ENCODE peak calls at places on chromosomes 1 and 21, in seven cellular contexts. U is heart left ventricle, Q is neuronal stem cell, C is choroid plexus epithelial cell, E is foreskin fibroblast, T is fibroblast of mammary gland, J is iPS DF 6.9. L is an unnamed sample.
A peak's percentile ranks its signal among the peaks of the same experiment; 100 is the strongest.

GRCh38 chr1:3904006-3904842 is 4.2 kb upstream of the C1orf174 start:
- DNase-seq in U (peak; percentile 37), E (no peak), Q (no peak), C (no peak), T (no peak), J (no peak), L (no peak)

GRCh38 chr1:33516891-33517550 is 44.6 kb downstream of the ZSCAN20 start:
- DNase-seq in E (no peak), C (no peak), T (no peak), J (no peak), U (no peak), Q (no peak), L (no peak)

GRCh38 chr21:37166733-37167132 is 93.7 kb downstream of the TTC3 start:
- DNase-seq in U (no peak), E (no peak), C (no peak), Q (no peak), J (peak; percentile 31), T (no peak), L (peak; percentile 27)

GRCh38 chr1:185338719-185339622 is 21.9 kb upstream of the IVNS1ABP start:
- DNase-seq in Q (no peak), T (no peak), C (peak; percentile 55), U (peak; percentile 58), E (no peak), J (no peak), L (peak; percentile 91)

GRCh38 chr1:57761628-57762027 is 337.8 kb upstream of the DAB1 start:
- DNase-seq in J (no peak), C (no peak), T (no peak), E (no peak), U (no peak), Q (no peak), L (peak; percentile 15)

GRCh38 chr1:43582162-43582566 is 51.5 kb downstream of the PTPRF start:
- DNase-seq in T (peak; percentile 97), Q (peak; percentile 52), U (no peak), J (no peak), E (peak; percentile 92), C (peak; percentile 95), L (no peak)

GRCh38 chr1:108595510-108595909 is 35.6 kb downstream of the EEIG2 start:
- DNase-seq in Q (no peak), U (no peak), J (no peak), T (peak; percentile 59), C (peak; percentile 52), E (no peak), L (no peak)

GRCh38 chr21:37139154-37139553 is 66.1 kb downstream of the TTC3 start:
- DNase-seq in E (no peak), U (no peak), C (peak; percentile 52), J (no peak), T (no peak), Q (no peak), L (no peak)

GRCh38 chr1:198948895-198949659 is 310.2 kb downstream of the PTPRC start:
- DNase-seq in J (no peak), C (no peak), U (peak; percentile 60), Q (no peak), E (no peak), T (no peak), L (no peak)

GRCh38 chr21:38938343-38938742 is 132.6 kb downstream of the ETS2 start:
- DNase-seq in J (peak; percentile 16), C (peak; percentile 55), Q (peak; percentile 23), T (no peak), U (no peak), E (no peak), L (peak; percentile 89)

GRCh38 chr21:44301961-44302406 is 2.1 kb downstream of the PFKL start:
- DNase-seq in Q (no peak), U (no peak), J (no peak), E (no peak), C (no peak), T (no peak), L (no peak)

GRCh38 chr1:198679535-198680173 is 40.8 kb downstream of the PTPRC start:
- DNase-seq in T (no peak), E (no peak), C (no peak), Q (no peak), J (no peak), U (peak; percentile 54), L (no peak)

GRCh38 chr1:75136158-75136815 is 2.1 kb downstream of the LHX8 start:
- DNase-seq in C (no peak), Q (peak; percentile 56), E (no peak), J (no peak), U (no peak), T (no peak), L (no peak)

GRCh38 chr1:52552236-52552504 is 722 bp downstream of the TUT4 start:
- DNase-seq in J (no peak), T (peak; percentile 73), C (peak; percentile 80), E (peak; percentile 43), U (no peak), Q (peak; percentile 33), L (peak; percentile 52)

GRCh38 chr1:27099904-27100796 is 54.8 kb downstream of the SLC9A1 start:
- DNase-seq in J (no peak), E (no peak), T (peak; percentile 78), C (peak; percentile 62), Q (no peak), U (peak; percentile 78), L (no peak)

GRCh38 chr1:3000214-3000613 is 21.1 kb upstream of the ACTRT2 start:
- DNase-seq in U (no peak), Q (no peak), C (no peak), T (no peak), J (no peak), E (no peak), L (no peak)

GRCh38 chr1:21663951-21664805 is 5.0 kb downstream of the RAP1GAP start:
- DNase-seq in E (no peak), J (no peak), U (peak; percentile 28), T (no peak), C (no peak), Q (no peak), L (no peak)

GRCh38 chr1:204887846-204888245 is 17.2 kb downstream of the NFASC start:
- DNase-seq in C (no peak), T (no peak), J (no peak), E (no peak), U (no peak), Q (no peak), L (no peak)

GRCh38 chr1:80410233-80410632 is 1390.5 kb upstream of the ADGRL2 start:
- DNase-seq in C (no peak), U (no peak), E (no peak), T (no peak), Q (no peak), J (no peak), L (no peak)

GRCh38 chr1:201405484-201405831 is 6.3 kb upstream of the LAD1 start:
- DNase-seq in J (no peak), E (no peak), U (no peak), C (no peak), Q (no peak), T (no peak), L (no peak)

GRCh38 chr1:168422203-168422848 is 121.5 kb downstream of the XCL2 start:
- DNase-seq in C (no peak), T (peak; percentile 48), J (no peak), U (no peak), Q (no peak), E (no peak), L (no peak)

DNA sequence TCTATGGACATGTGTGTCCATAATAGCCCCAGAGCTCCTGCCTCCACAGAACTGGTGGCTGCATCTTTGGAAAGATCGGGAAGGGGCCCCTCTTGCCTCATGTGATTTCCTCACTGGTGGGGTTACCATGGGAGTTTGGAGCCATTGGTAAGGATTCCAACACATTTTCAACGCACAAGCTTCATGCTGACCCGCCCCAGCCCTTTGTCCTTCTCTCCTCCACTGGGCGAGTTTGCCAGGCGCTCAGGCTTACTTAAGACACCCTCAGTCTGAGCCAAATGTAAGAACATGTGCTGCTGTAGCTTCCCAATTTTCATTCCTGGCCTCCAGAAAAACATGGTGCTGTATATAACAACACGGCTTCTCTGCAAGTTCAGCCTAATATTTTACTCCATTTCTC is 72.4 kb downstream of the ATP5PO start:
- DNase-seq in E (no peak), C (no peak), T (no peak), J (no peak), U (peak; percentile 48), Q (no peak), L (no peak)
- H3K4me3 ChIP-seq in E (no peak overlapping the region), C (no peak overlapping the region), T (no peak overlapping the region), J (no peak overlapping the region), U (no peak overlapping the region), Q (no peak overlapping the region), L (no peak overlapping the region)

GRCh38 chr1:183052861-183053260 is 29.6 kb downstream of the LAMC1 start:
- DNase-seq in E (no peak), T (no peak), J (no peak), Q (no peak), C (no peak), U (no peak), L (no peak)
- H3K4me3 ChIP-seq in E (no peak overlapping the region), T (no peak overlapping the region), J (no peak overlapping the region), Q (no peak overlapping the region), C (no peak overlapping the region), U (no peak overlapping the region), L (no peak overlapping the region)

GRCh38 chr1:153542956-153543737 is 2.4 kb upstream of the S100A5 start:
- DNase-seq in J (no peak), T (peak; percentile 54), C (no peak), E (no peak), U (no peak), Q (no peak), L (no peak)

GRCh38 chr1:153541641-153542569 is 1.2 kb upstream of the S100A5 start:
- DNase-seq in J (no peak), C (no peak), E (no peak), Q (no peak), U (no peak), T (no peak), L (no peak)

GRCh38 chr1:153544453-153545066 is 1.0 kb downstream of the S100A4 start:
- DNase-seq in E (no peak), Q (no peak), U (no peak), T (no peak), C (no peak), J (no peak), L (no peak)

GRCh38 chr1:153545067-153546055 is at the start of gene S100A4:
- DNase-seq in T (peak; percentile 94), Q (peak; percentile 85), C (peak; percentile 86), U (peak; percentile 97), E (peak; percentile 94), J (peak; percentile 81), L (peak; percentile 94)

DNA sequence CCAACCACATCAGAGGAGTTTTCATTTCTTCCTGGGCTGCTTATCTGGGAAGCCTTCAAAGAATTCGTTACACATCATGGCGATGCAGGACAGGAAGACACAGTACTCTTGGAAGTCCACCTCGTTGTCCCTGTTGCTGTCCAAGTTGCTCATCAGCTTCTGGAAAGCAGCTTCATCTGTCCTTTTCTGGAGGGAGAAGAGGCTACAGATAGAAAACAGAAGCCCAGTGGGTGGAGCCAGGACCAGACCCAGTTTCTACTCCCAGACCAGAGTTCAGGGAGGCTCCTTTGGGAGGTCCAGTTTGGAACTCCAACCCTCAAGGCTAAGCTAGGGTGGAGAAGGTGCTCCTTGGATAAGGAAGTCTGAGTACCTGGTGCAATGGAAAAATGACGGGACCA is 1.9 kb downstream of the S100A4 start:
- DNase-seq in J (no peak), T (no peak), U (no peak), C (no peak), Q (no peak), E (no peak), L (no peak)
- H3K4me3 ChIP-seq in J (no peak overlapping the region), T (peak overlapping the region; percentile 73), U (peak overlapping the region; percentile 58), C (no peak overlapping the region), Q (no peak overlapping the region), E (peak overlapping the region; percentile 97), L (no peak overlapping the region)

DNA sequence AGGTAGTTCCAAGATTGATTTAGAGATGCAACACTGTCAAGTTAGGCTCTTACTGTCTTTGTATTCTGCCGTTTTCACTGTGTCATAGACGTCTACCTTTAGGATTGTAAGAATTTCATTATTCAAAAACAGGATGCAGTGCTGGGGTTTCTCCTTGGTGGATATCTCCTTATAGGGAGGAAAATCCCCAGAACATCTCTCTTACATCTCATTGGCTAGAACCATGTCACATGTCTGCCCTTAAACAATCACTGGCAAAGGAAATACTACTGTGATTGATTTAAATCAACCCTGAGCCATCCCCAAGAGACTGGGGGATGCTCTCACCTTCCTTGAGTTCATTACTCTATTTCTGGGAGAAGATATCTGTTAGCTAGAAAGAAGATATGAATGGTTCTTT is 10.9 kb upstream of the FUBP1 start:
- DNase-seq in C (no peak), J (no peak), U (no peak), Q (no peak), T (no peak), E (no peak), L (no peak)
- H3K4me3 ChIP-seq in C (no peak overlapping the region), J (no peak overlapping the region), U (no peak overlapping the region), Q (no peak overlapping the region), T (no peak overlapping the region), E (no peak overlapping the region), L (no peak overlapping the region)

L was measured in Jurkat, Clone E6-1.